ENCODE peak calls at places on chromosomes 5 and 9, in five cellular contexts. One of them, this sample, is unnamed.
A peak's percentile ranks its signal among the peaks of the same experiment; 100 is the strongest.

GRCh38 chr5:124660229-124661093 is 86.0 kb downstream of the ZNF608 start:
- DNase-seq in HepG2: no peak
- DNase-seq in K562: no peak
- DNase-seq in GM12878: no peak
- DNase-seq in SK-N-SH: no peak
- DNase-seq in this sample: no peak

GRCh38 chr9:116791314-116791713 is 104.2 kb downstream of the TRIM32 start:
- DNase-seq in SK-N-SH: no peak
- DNase-seq in HepG2: no peak
- DNase-seq in K562: no peak
- DNase-seq in GM12878: no peak
- DNase-seq in this sample: peak; percentile 64

GRCh38 chr9:93336720-93337119 is 114.8 kb upstream of the FAM120A start:
- DNase-seq in K562: no peak
- DNase-seq in HepG2: no peak
- DNase-seq in GM12878: no peak
- DNase-seq in SK-N-SH: no peak
- DNase-seq in this sample: no peak

GRCh38 chr9:13358128-13358527 is 78.6 kb upstream of the MPDZ start:
- DNase-seq in HepG2: no peak
- DNase-seq in SK-N-SH: no peak
- DNase-seq in GM12878: no peak
- DNase-seq in K562: no peak
- DNase-seq in this sample: peak; percentile 92

GRCh38 chr9:89410709-89411111 is 87.2 kb downstream of the SEMA4D start:
- DNase-seq in K562: no peak
- DNase-seq in HepG2: no peak
- DNase-seq in SK-N-SH: no peak
- DNase-seq in GM12878: peak; percentile 75
- DNase-seq in this sample: no peak

GRCh38 chr5:148397968-148398595 is 14.3 kb downstream of the FBXO38 start:
- DNase-seq in GM12878: no peak
- DNase-seq in HepG2: peak; percentile 58
- DNase-seq in SK-N-SH: no peak
- DNase-seq in K562: peak; percentile 25
- DNase-seq in this sample: no peak

GRCh38 chr9:37859043-37859442 is 44.9 kb downstream of the SLC25A51 start:
- DNase-seq in SK-N-SH: no peak
- DNase-seq in K562: peak; percentile 16
- DNase-seq in GM12878: no peak
- DNase-seq in HepG2: no peak
- DNase-seq in this sample: peak; percentile 33

GRCh38 chr9:118422513-118422912 is 718.3 kb downstream of the TLR4 start:
- DNase-seq in K562: no peak
- DNase-seq in HepG2: no peak
- DNase-seq in SK-N-SH: no peak
- DNase-seq in GM12878: no peak
- DNase-seq in this sample: no peak

GRCh38 chr9:120715331-120715924 is 1.2 kb upstream of the MEGF9 start:
- DNase-seq in SK-N-SH: peak; percentile 53
- DNase-seq in K562: peak; percentile 12
- DNase-seq in GM12878: no peak
- DNase-seq in HepG2: no peak
- DNase-seq in this sample: peak; percentile 77

GRCh38 chr5:107242411-107242810 is 428.3 kb downstream of the EFNA5 start:
- DNase-seq in SK-N-SH: no peak
- DNase-seq in HepG2: no peak
- DNase-seq in GM12878: no peak
- DNase-seq in K562: no peak
- DNase-seq in this sample: no peak

GRCh38 chr5:141223112-141223783 is at the start of gene PCDHB14:
- DNase-seq in HepG2: peak; percentile 45
- DNase-seq in GM12878: no peak
- DNase-seq in SK-N-SH: peak; percentile 78
- DNase-seq in K562: peak; percentile 30
- DNase-seq in this sample: peak; percentile 20

GRCh38 chr5:74161171-74161570 is 479.4 kb downstream of the ENC1 start:
- DNase-seq in GM12878: no peak
- DNase-seq in HepG2: no peak
- DNase-seq in SK-N-SH: no peak
- DNase-seq in K562: no peak
- DNase-seq in this sample: peak; percentile 4

DNA sequence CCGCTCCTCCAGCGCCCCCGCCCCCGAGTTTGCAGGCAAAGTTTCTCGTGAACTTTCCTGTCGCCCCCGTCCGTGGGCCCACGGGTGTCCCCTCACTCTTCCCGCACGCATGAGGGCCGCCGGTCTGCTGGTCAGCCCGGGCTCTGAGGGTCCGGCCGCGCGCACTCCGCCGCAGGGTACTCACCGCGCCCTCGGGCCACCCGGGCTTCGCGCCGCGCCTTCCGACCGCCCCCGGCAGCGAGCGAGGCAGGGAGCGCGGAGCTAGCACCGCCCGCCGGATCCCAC is 211 bp downstream of the CNTFR start:
- DNase-seq in SK-N-SH: no peak
- DNase-seq in HepG2: no peak
- DNase-seq in K562: no peak
- DNase-seq in GM12878: no peak
- DNase-seq in this sample: no peak
- H3K27me3 ChIP-seq in SK-N-SH: peaks cover 53% of the 10 kb centered on the region
- H3K27me3 ChIP-seq in HepG2: peaks cover 20% of the 10 kb centered on the region
- H3K27me3 ChIP-seq in K562: peaks cover 64% of the 10 kb centered on the region
- H3K27me3 ChIP-seq in GM12878: peaks cover 32% of the 10 kb centered on the region
- H3K27me3 ChIP-seq in this sample: peaks cover 96% of the 10 kb centered on the region

DNA sequence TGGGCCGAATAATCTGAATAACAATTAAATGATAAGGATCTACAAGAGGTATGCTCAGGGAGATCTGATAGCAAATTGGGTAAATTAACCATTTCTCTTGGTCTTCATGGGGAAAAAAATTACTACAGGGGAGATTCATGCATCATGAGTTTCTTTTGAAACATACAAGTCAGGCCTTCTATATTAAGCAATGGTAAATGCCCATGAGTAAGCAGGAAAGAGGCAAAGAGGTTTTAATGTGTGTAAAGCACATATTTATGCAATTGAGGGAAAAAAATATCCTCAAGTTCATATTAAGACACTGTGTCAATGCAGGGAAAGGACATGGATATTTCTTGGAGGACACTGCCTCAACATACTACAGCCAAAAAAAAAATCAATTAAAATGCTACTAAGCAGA is 73.4 kb upstream of the NR4A3 start:
- DNase-seq in GM12878: no peak
- DNase-seq in SK-N-SH: no peak
- DNase-seq in K562: no peak
- DNase-seq in HepG2: no peak
- DNase-seq in this sample: no peak
- TF ChIP-seq SMC3 in GM12878: no peak
- TF ChIP-seq SMC3 in SK-N-SH: no peak
- TF ChIP-seq SMC3 in K562: no peak
- TF ChIP-seq SMC3 in HepG2: no peak
- TF ChIP-seq SMC3 in this sample: no peak

GRCh38 chr5:158121678-158122077 is 262.7 kb upstream of the CLINT1 start:
- DNase-seq in K562: no peak
- DNase-seq in HepG2: no peak
- DNase-seq in GM12878: no peak
- DNase-seq in SK-N-SH: no peak
- DNase-seq in this sample: no peak
- H3K27me3 ChIP-seq in K562: no peaks in the 10 kb centered on the region
- H3K27me3 ChIP-seq in HepG2: no peaks in the 10 kb centered on the region
- H3K27me3 ChIP-seq in GM12878: no peaks in the 10 kb centered on the region
- H3K27me3 ChIP-seq in SK-N-SH: no peaks in the 10 kb centered on the region
- H3K27me3 ChIP-seq in this sample: no peaks in the 10 kb centered on the region

GRCh38 chr5:149957855-149958254 is 2.7 kb upstream of the SLC26A2 start:
- DNase-seq in GM12878: no peak
- DNase-seq in K562: no peak
- DNase-seq in SK-N-SH: no peak
- DNase-seq in HepG2: peak; percentile 49
- DNase-seq in this sample: no peak
- TF ChIP-seq SMC3 in GM12878: no peak
- TF ChIP-seq SMC3 in K562: no peak
- TF ChIP-seq SMC3 in SK-N-SH: no peak
- TF ChIP-seq SMC3 in HepG2: no peak
- TF ChIP-seq SMC3 in this sample: no peak

GRCh38 chr5:78178356-78178755 is 116.1 kb downstream of the AP3B1 start:
- DNase-seq in K562: no peak
- DNase-seq in HepG2: peak; percentile 24
- DNase-seq in SK-N-SH: no peak
- DNase-seq in GM12878: no peak
- DNase-seq in this sample: no peak
- H3K27me3 ChIP-seq in K562: no peaks in the 10 kb centered on the region
- H3K27me3 ChIP-seq in HepG2: no peaks in the 10 kb centered on the region
- H3K27me3 ChIP-seq in SK-N-SH: no peaks in the 10 kb centered on the region
- H3K27me3 ChIP-seq in GM12878: no peaks in the 10 kb centered on the region
- H3K27me3 ChIP-seq in this sample: no peaks in the 10 kb centered on the region

GRCh38 chr9:132562313-132562588 is 20.2 kb upstream of the BARHL1 start:
- DNase-seq in GM12878: no peak
- DNase-seq in K562: no peak
- DNase-seq in SK-N-SH: no peak
- DNase-seq in HepG2: no peak
- DNase-seq in this sample: no peak

GRCh38 chr9:132557768-132558167 is 24.6 kb upstream of the BARHL1 start:
- DNase-seq in K562: no peak
- DNase-seq in GM12878: no peak
- DNase-seq in HepG2: no peak
- DNase-seq in SK-N-SH: no peak
- DNase-seq in this sample: no peak

GRCh38 chr9:132559711-132560110 is 22.7 kb upstream of the BARHL1 start:
- DNase-seq in K562: no peak
- DNase-seq in GM12878: no peak
- DNase-seq in HepG2: no peak
- DNase-seq in SK-N-SH: no peak
- DNase-seq in this sample: no peak

GRCh38 chr9:132557159-132557558 is 25.2 kb upstream of the BARHL1 start:
- DNase-seq in K562: no peak
- DNase-seq in SK-N-SH: no peak
- DNase-seq in GM12878: no peak
- DNase-seq in HepG2: no peak
- DNase-seq in this sample: no peak

GRCh38 chr9:132560604-132561304 is 21.7 kb upstream of the BARHL1 start:
- DNase-seq in SK-N-SH: peak; percentile 47
- DNase-seq in GM12878: no peak
- DNase-seq in HepG2: no peak
- DNase-seq in K562: no peak
- DNase-seq in this sample: no peak
- TF ChIP-seq SMC3 in SK-N-SH: no peak
- TF ChIP-seq SMC3 in GM12878: no peak
- TF ChIP-seq SMC3 in HepG2: no peak
- TF ChIP-seq SMC3 in K562: no peak
- TF ChIP-seq SMC3 in this sample: no peak

This sample was measured in IMR-90.